ENCODE peak calls at places on chromosomes 13 and 19, in six cellular contexts. M is anterior cingulate cortex, Y is GM03348, Z is Daoy, N is HuH-7, I is GM12892. V is an unnamed sample.

GRCh38 chr19:49829200-49829599 is 11.1 kb downstream of the MED25 start:
- DNase-seq in Z (no peak), N (no peak), I (no peak), Y (no peak), M (no peak), V (no peak)

GRCh38 chr13:114146173-114146572 is 13.8 kb upstream of the RASA3 start:
- DNase-seq in Y (no peak), N (no peak), M (no peak), Z (no peak), I (no peak), V (no peak)

GRCh38 chr13:99359493-99359892 is 52.3 kb upstream of the GPR183 start:
- DNase-seq in M (no peak), N (no peak), Z (no peak), Y (no peak), I (no peak), V (no peak)

GRCh38 chr19:28601723-28602440 is 611.1 kb downstream of the UQCRFS1 start:
- DNase-seq in Y (no peak), I (no peak), M (no peak), Z (no peak), N (no peak), V (no peak)

GRCh38 chr19:54179921-54180452 is 7.0 kb upstream of the TMC4 start:
- DNase-seq in Z (no peak), Y (no peak), M (peak), N (no peak), I (no peak), V (peak)

GRCh38 chr13:55999709-56000108 is 1141.0 kb upstream of the PRR20A start:
- DNase-seq in N (peak), M (no peak), I (no peak), Y (no peak), Z (no peak), V (no peak)

GRCh38 chr13:28657784-28658538 is 969 bp upstream of the POMP start:
- DNase-seq in Z (no peak), N (no peak), M (no peak), I (no peak), Y (peak), V (no peak)

GRCh38 chr13:42864952-42865634 is 83.7 kb downstream of the FAM216B start:
- DNase-seq in Y (no peak), Z (no peak), I (no peak), M (no peak), N (no peak), V (no peak)

GRCh38 chr19:30752876-30753275 is 380.7 kb downstream of the ZNF536 start:
- DNase-seq in I (no peak), Y (no peak), N (no peak), M (no peak), Z (no peak), V (no peak)

GRCh38 chr13:45882626-45883025 is 31.1 kb upstream of the SIAH3 start:
- DNase-seq in I (no peak), M (no peak), Y (no peak), N (no peak), Z (peak), V (no peak)

GRCh38 chr19:18427080-18427751 is 8.0 kb downstream of the SSBP4 start:
- DNase-seq in Z (no peak), I (no peak), Y (no peak), M (no peak), N (no peak), V (no peak)

GRCh38 chr19:28028881-28029280 is 1184.1 kb downstream of the UQCRFS1 start:
- DNase-seq in I (no peak), N (no peak), Z (no peak), M (no peak), Y (no peak), V (no peak)

GRCh38 chr19:29006057-29006735 is 206.8 kb downstream of the UQCRFS1 start:
- DNase-seq in Z (no peak), I (no peak), N (no peak), Y (peak), M (no peak), V (no peak)

GRCh38 chr13:44050450-44051063 is 170.9 kb downstream of the LACC1 start:
- DNase-seq in M (no peak), Z (peak), Y (peak), I (no peak), N (no peak), V (peak)

GRCh38 chr13:48404952-48405351 is 8.0 kb downstream of the LPAR6 start:
- DNase-seq in I (no peak), Y (peak), N (no peak), Z (no peak), M (no peak), V (no peak)

GRCh38 chr13:79585033-79585432 is 104.1 kb downstream of the NDFIP2 start:
- DNase-seq in Y (no peak), N (no peak), I (no peak), M (no peak), Z (no peak), V (no peak)

GRCh38 chr19:3931041-3931440 is 1.8 kb upstream of the NMRK2 start:
- DNase-seq in Z (no peak), Y (no peak), M (no peak), I (no peak), N (no peak), V (no peak)

GRCh38 chr19:45403781-45404556 is 900 bp downstream of the PPP1R13L start:
- DNase-seq in Z (peak), Y (peak), N (peak), M (no peak), I (peak), V (no peak)

GRCh38 chr13:89937420-89937819 is 1410.1 kb upstream of the MIR17HG start:
- DNase-seq in M (no peak), Y (no peak), N (no peak), Z (no peak), I (no peak), V (no peak)

GRCh38 chr13:69545500-69546025 is 562.1 kb upstream of the ATXN8OS start:
- DNase-seq in Y (no peak), Z (no peak), M (no peak), I (no peak), N (no peak), V (no peak)

GRCh38 chr19:21590868-21591267 is 85.5 kb downstream of the ZNF429 start:
- DNase-seq in N (no peak), M (no peak), Z (no peak), Y (no peak), I (no peak), V (no peak)

GRCh38 chr13:109211616-109212015 is 574.8 kb downstream of the IRS2 start:
- DNase-seq in N (no peak), M (no peak), I (no peak), Z (peak), Y (no peak), V (no peak)